ENCODE peak calls at places on chromosome 2, in four cellular contexts. W, B, C and K are unnamed samples.

GRCh38 chr2:135409436-135409835 is 121.6 kb downstream of the ZRANB3 start:
- DNase-seq in W (no peak), B (no peak), C (no peak), K (no peak)

GRCh38 chr2:152415231-152415642 is 80.3 kb downstream of the FMNL2 start:
- DNase-seq in W (no peak), B (no peak), C (no peak), K (no peak)

GRCh38 chr2:224869601-224870000 is 153.4 kb upstream of the CCDC195 start:
- DNase-seq in W (no peak), B (no peak), C (no peak), K (peak)

GRCh38 chr2:207330912-207331311 is 165.2 kb upstream of the KLF7 start:
- DNase-seq in W (no peak), B (no peak), C (no peak), K (peak)

GRCh38 chr2:85999131-85999831 is 106.4 kb downstream of the POLR1A start:
- DNase-seq in W (no peak), B (no peak), C (no peak), K (peak)

GRCh38 chr2:31137211-31138036 is 816 bp downstream of the GALNT14 start:
- DNase-seq in W (no peak), B (peak), C (no peak), K (peak)

GRCh38 chr2:9006368-9006767 is 2.9 kb upstream of the MBOAT2 start:
- DNase-seq in W (no peak), B (no peak), C (no peak), K (no peak)

GRCh38 chr2:206361407-206362045 is 81.8 kb upstream of the ADAM23 start:
- DNase-seq in W (no peak), B (no peak), C (no peak), K (no peak)

GRCh38 chr2:107062173-107062572 is 176.2 kb upstream of the ST6GAL2 start:
- DNase-seq in W (no peak), B (no peak), C (no peak), K (no peak)

GRCh38 chr2:71872466-71873051 is 275.1 kb downstream of the CYP26B1 start:
- DNase-seq in W (no peak), B (no peak), C (no peak), K (no peak)

GRCh38 chr2:73156539-73157124 is 43.9 kb upstream of the RAB11FIP5 start:
- DNase-seq in W (no peak), B (no peak), C (peak), K (peak)

GRCh38 chr2:136448435-136448834 is 316.9 kb upstream of the THSD7B start:
- DNase-seq in W (no peak), B (no peak), C (no peak), K (no peak)

GRCh38 chr2:30653847-30654246 is 153.4 kb downstream of the CAPN13 start:
- DNase-seq in W (no peak), B (no peak), C (no peak), K (peak)

GRCh38 chr2:43174368-43175186 is 51.8 kb downstream of the ZFP36L2 start:
- DNase-seq in W (peak), B (peak), C (no peak), K (no peak)

GRCh38 chr2:136534817-136535216 is 230.5 kb upstream of the THSD7B start:
- DNase-seq in W (no peak), B (no peak), C (no peak), K (no peak)

GRCh38 chr2:224369028-224369632 is 32.8 kb downstream of the FAM124B start:
- DNase-seq in W (no peak), B (peak), C (peak), K (peak)

GRCh38 chr2:105114551-105114950 is 76.7 kb downstream of the MRPS9 start:
- DNase-seq in W (peak), B (peak), C (peak), K (peak)

GRCh38 chr2:197079832-197080555 is 153.5 kb upstream of the PGAP1 start:
- DNase-seq in W (no peak), B (no peak), C (no peak), K (no peak)

GRCh38 chr2:112012556-112012955 is 42.5 kb upstream of the TMEM87B start:
- DNase-seq in W (no peak), B (no peak), C (no peak), K (no peak)

GRCh38 chr2:231554748-231555545 is 24.7 kb upstream of the NMUR1 start:
- DNase-seq in W (no peak), B (no peak), C (no peak), K (peak)

GRCh38 chr2:28408764-28409599 is 16.3 kb downstream of the FOSL2 start:
- DNase-seq in W (no peak), B (no peak), C (no peak), K (no peak)

GRCh38 chr2:65214361-65214760 is 13.3 kb upstream of the ACTR2 start:
- DNase-seq in W (no peak), B (no peak), C (no peak), K (no peak)

GRCh38 chr2:162029287-162029901 is 44.6 kb downstream of the DPP4 start:
- DNase-seq in W (no peak), B (no peak), C (no peak), K (peak)

GRCh38 chr2:219165058-219165930 is 4.5 kb downstream of the SLC23A3 start:
- DNase-seq in W (no peak), B (no peak), C (no peak), K (no peak)

GRCh38 chr2:190540048-190540447 is 5.5 kb upstream of the NEMP2 start:
- DNase-seq in W (no peak), B (no peak), C (no peak), K (no peak)

GRCh38 chr2:222255090-222255489 is 43.7 kb downstream of the PAX3 start:
- DNase-seq in W (no peak), B (no peak), C (no peak), K (no peak)

GRCh38 chr2:218229239-218229638 is 12.2 kb downstream of the ARPC2 start:
- DNase-seq in W (peak), B (peak), C (no peak), K (peak)

GRCh38 chr2:217370391-217370790 is 510.5 kb upstream of the TNP1 start:
- DNase-seq in W (no peak), B (no peak), C (no peak), K (peak)

GRCh38 chr2:54598347-54599325 is 124.8 kb upstream of the EML6 start:
- DNase-seq in W (no peak), B (no peak), C (no peak), K (no peak)

GRCh38 chr2:232880764-232881351 is 10.8 kb downstream of the SNORC start:
- DNase-seq in W (no peak), B (no peak), C (no peak), K (no peak)

GRCh38 chr2:120972286-120972685 is 236.6 kb downstream of the GLI2 start:
- DNase-seq in W (no peak), B (no peak), C (no peak), K (no peak)

GRCh38 chr2:20565623-20566236 is 85.2 kb downstream of the HS1BP3 start:
- DNase-seq in W (no peak), B (no peak), C (no peak), K (no peak)

GRCh38 chr2:184322615-184323014 is 275.7 kb upstream of the ZNF804A start:
- DNase-seq in W (no peak), B (no peak), C (no peak), K (no peak)

GRCh38 chr2:29219374-29219773 is 104.2 kb downstream of the CLIP4 start:
- DNase-seq in W (no peak), B (no peak), C (no peak), K (no peak)